ENCODE peak calls at places on chromosomes 12 and 14, in five cellular contexts. H is PC-3; Y is CD8-positive, alpha-beta T cell; S is cardiac muscle cell; Q is pancreas. L is an unnamed sample.

GRCh38 chr14:55026793-55027560 is at the start of the genes SOCS4 and WDHD1:
- DNase-seq in H (peak), Y (peak), S (peak), Q (peak), L (peak)

GRCh38 chr14:96902004-96902403 is 104.8 kb downstream of the VRK1 start:
- DNase-seq in H (no peak), Y (peak), S (no peak), Q (no peak), L (no peak)

GRCh38 chr12:120094485-120094884 is 22.1 kb downstream of the RAB35 start:
- DNase-seq in H (no peak), Y (no peak), S (no peak), Q (no peak), L (no peak)

GRCh38 chr12:125549171-125549570 is 483.9 kb downstream of the AACS start:
- DNase-seq in H (no peak), Y (no peak), S (no peak), Q (no peak), L (no peak)

GRCh38 chr14:48125654-48126053 is 450.2 kb upstream of the MDGA2 start:
- DNase-seq in H (no peak), Y (no peak), S (peak), Q (no peak), L (peak)

GRCh38 chr14:73785336-73785833 is 66.2 kb upstream of the PTGR2 start:
- DNase-seq in H (peak), Y (no peak), S (no peak), Q (peak), L (peak)

GRCh38 chr12:62604856-62605255 is 138.2 kb downstream of the MON2 start:
- DNase-seq in H (no peak), Y (no peak), S (no peak), Q (no peak), L (no peak)

GRCh38 chr12:39427360-39427808 is 15.5 kb downstream of the KIF21A start:
- DNase-seq in H (peak), Y (no peak), S (no peak), Q (no peak), L (no peak)

GRCh38 chr14:81710232-81710845 is 176.7 kb upstream of the SEL1L start:
- DNase-seq in H (peak), Y (no peak), S (peak), Q (no peak), L (peak)

GRCh38 chr12:18479266-18479665 is 217.9 kb downstream of the PIK3C2G start:
- DNase-seq in H (peak), Y (no peak), S (no peak), Q (no peak), L (no peak)

GRCh38 chr12:581321-581720 is 81.9 kb downstream of the NINJ2 start:
- DNase-seq in H (no peak), Y (no peak), S (no peak), Q (no peak), L (peak)

GRCh38 chr12:129776977-129777667 is 126.7 kb downstream of the TMEM132D start:
- DNase-seq in H (no peak), Y (no peak), S (no peak), Q (no peak), L (peak)

GRCh38 chr14:68973639-68974038 is 5.5 kb downstream of the ACTN1 start:
- DNase-seq in H (no peak), Y (no peak), S (no peak), Q (peak), L (no peak)

GRCh38 chr12:59937148-59937547 is 341.3 kb downstream of the SLC16A7 start:
- DNase-seq in H (no peak), Y (no peak), S (peak), Q (no peak), L (no peak)

GRCh38 chr14:69803753-69804152 is 6.7 kb upstream of the SLC10A1 start:
- DNase-seq in H (peak), Y (no peak), S (no peak), Q (no peak), L (no peak)

GRCh38 chr12:89893972-89894706 is 185.5 kb upstream of the ATP2B1 start:
- DNase-seq in H (peak), Y (no peak), S (no peak), Q (no peak), L (no peak)

GRCh38 chr14:93906341-93907329 is 20.5 kb upstream of the FAM181A start:
- DNase-seq in H (peak), Y (peak), S (peak), Q (peak), L (peak)

GRCh38 chr12:58443981-58444371 is 476.3 kb downstream of the LRIG3 start:
- DNase-seq in H (no peak), Y (no peak), S (no peak), Q (no peak), L (no peak)

GRCh38 chr14:65070710-65071033 is 31.6 kb downstream of the MAX start:
- DNase-seq in H (peak), Y (no peak), S (no peak), Q (peak), L (no peak)

GRCh38 chr12:13206560-13206897 is 10.0 kb downstream of the EMP1 start:
- DNase-seq in H (no peak), Y (no peak), S (no peak), Q (no peak), L (no peak)
- H3K27ac ChIP-seq in H (peak), Y (no peak), S (no peak), Q (no peak), L (no peak)

DNA sequence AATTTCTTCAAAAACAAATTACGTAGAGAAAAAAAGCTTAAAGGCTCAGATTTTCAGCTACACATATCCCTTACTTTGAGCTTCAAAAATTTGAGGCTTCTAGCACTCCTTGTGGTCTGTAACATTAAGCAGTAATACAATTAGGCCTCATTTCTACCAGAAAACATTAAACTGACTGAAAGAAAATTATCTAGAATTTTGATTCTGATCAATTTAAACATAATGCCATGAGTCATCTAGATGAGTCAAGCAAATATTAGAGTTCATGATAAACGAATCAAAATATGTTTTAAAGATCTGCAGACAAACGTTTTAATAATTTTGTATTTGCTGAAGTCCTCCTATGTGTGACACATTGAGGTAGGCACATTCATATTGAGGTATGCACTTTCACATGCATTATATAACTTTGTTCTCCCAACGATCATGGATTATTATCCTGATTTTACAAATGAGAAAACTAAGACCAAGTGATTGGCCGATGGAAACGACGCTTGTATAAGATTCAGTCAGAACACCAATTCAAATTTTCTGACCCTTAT is 4.3 kb downstream of the OSBPL8 start:
- DNase-seq in H (peak), Y (no peak), S (no peak), Q (no peak), L (no peak)
- TF ChIP-seq CTCF in H (peak), Y (no peak), S (peak), Q (no peak), L (peak)

GRCh38 chr12:105406497-105406896 is 76.0 kb downstream of the C12orf75 start:
- DNase-seq in H (no peak), Y (no peak), S (no peak), Q (no peak), L (peak)

GRCh38 chr12:105409286-105409685 is 78.8 kb downstream of the C12orf75 start:
- DNase-seq in H (no peak), Y (no peak), S (no peak), Q (no peak), L (no peak)

GRCh38 chr12:105414088-105414487 is 83.6 kb downstream of the C12orf75 start:
- DNase-seq in H (no peak), Y (no peak), S (no peak), Q (no peak), L (peak)

DNA sequence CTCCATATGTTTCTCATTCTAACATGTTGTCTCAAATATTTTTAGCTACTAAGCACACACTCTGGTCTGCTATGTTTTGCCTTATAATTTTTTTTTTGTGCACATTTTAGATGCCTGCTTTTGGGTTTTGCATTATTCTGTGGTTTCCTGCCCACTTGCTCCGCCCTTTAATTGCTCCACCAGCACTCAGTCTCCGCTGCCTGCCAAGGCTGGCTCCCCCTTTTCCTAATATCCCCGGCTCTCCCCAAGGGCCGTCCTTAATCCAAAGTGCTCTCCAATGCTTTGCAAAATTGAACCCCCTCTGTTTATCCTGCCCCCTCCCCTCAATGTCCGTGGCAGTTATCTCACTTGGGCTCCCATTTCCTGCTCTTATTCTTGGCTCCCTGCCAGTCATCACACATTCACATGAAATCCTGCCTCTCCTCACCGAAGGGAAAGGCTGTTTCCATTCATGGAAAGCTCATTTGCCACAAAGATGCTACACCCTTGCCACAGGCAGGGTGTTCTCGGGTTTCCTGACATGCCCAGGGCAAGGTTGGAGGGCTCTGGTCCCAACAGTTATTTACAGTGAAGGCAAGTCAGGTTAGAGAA is 79.5 kb downstream of the C12orf75 start:
- DNase-seq in H (no peak), Y (peak), S (peak), Q (no peak), L (peak)
- H3K27ac ChIP-seq in H (no peak), Y (no peak), S (no peak), Q (no peak), L (no peak)

DNA sequence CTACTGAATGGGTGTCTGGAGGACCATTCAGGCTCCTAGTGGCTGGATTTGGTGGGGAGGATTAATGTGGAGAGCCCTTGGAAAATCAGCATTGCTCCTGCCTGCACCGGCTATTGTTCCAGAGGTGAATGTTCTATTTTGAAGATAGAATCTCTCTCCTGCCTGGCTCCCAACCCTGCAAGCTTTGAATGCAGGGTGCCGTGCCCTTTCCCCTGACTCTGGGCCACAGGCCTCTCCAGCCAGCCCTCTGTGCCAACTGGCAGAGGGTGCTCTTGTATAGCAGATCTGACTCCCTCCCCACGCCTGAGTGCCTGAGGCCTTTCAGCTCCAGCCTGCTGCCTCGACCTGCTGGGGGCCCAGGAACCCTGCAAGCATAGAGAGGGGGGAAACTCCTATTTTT is 106.8 kb downstream of the TMEM260 start:
- DNase-seq in H (peak), Y (no peak), S (peak), Q (no peak), L (peak)
- TF ChIP-seq CTCF in H (peak), Y (no peak), S (no peak), Q (no peak), L (peak)

DNA sequence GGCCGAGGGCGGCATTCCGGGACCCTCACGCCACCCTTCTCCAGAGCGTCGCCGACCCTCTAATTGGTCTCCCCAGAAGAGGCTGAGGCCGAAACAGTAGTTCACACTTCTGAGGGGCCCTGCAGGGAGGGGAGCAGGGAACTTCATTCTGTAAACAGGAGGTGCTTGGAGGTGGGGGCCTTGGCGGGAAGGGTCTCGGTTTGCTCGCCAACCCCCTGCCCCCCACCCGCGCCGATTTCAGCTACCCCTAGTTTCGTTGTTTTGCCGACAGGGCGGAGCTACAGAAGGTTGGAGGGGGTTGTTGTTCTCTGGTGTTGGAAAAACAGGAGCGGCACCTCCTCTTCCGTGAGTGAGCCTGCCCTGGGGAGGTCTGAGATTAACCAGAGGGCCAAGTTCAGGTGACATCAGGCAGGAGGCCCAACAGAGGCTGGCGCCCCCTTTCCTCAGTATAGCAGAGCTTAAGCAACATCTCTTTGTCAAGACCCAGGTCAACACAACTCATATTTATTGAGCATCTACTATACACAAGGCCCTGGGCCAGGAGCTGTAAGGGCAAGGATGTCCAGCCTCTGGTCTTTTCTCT is 682 bp downstream of the ERBB3 start:
- DNase-seq in H (peak), Y (no peak), S (peak), Q (peak), L (peak)
- H3K27ac ChIP-seq in H (peak), Y (no peak), S (peak), Q (peak), L (no peak)

GRCh38 chr12:102511575-102511974 is 31.2 kb upstream of the IGF1 start:
- DNase-seq in H (no peak), Y (no peak), S (no peak), Q (no peak), L (no peak)

GRCh38 chr12:102513272-102513671 is 32.9 kb upstream of the IGF1 start:
- DNase-seq in H (no peak), Y (no peak), S (no peak), Q (no peak), L (no peak)

GRCh38 chr12:102512523-102512922 is 32.2 kb upstream of the IGF1 start:
- DNase-seq in H (no peak), Y (no peak), S (no peak), Q (no peak), L (no peak)

GRCh38 chr12:102514696-102515095 is 34.3 kb upstream of the IGF1 start:
- DNase-seq in H (no peak), Y (no peak), S (no peak), Q (no peak), L (no peak)

DNA sequence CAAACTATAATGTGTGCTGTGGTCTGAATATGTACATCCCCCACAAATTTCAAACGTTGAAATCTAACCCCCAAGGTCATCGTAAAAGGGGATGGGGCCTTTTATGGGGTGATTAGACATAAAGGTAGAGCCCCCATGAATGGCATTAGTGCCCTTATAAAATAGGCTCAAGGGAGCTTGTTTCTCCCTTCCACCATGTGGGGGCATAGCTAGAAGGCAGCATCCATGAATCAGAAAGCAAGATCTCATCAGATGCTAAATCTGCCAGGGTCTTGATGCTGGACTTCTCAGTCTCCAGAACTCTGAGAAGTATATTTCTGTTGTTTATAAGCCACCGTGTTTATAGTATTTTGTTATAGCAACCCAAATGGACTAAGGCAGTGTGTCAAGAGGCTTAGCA is 33.4 kb upstream of the IGF1 start:
- DNase-seq in H (no peak), Y (no peak), S (no peak), Q (no peak), L (peak)
- TF ChIP-seq CTCF in H (no peak), Y (no peak), S (no peak), Q (no peak), L (peak)

GRCh38 chr12:75722714-75723200 is 211.3 kb upstream of the KRR1 start:
- DNase-seq in H (peak), Y (peak), S (no peak), Q (no peak), L (no peak)

GRCh38 chr12:75727577-75727976 is 216.2 kb upstream of the KRR1 start:
- DNase-seq in H (no peak), Y (no peak), S (no peak), Q (no peak), L (peak)

GRCh38 chr12:75728826-75729225 is 217.4 kb upstream of the KRR1 start:
- DNase-seq in H (no peak), Y (no peak), S (no peak), Q (no peak), L (no peak)

GRCh38 chr12:75724913-75725312 is 213.5 kb upstream of the KRR1 start:
- DNase-seq in H (peak), Y (no peak), S (no peak), Q (no peak), L (no peak)

GRCh38 chr12:75725505-75726120 is 214.2 kb upstream of the KRR1 start:
- DNase-seq in H (peak), Y (no peak), S (no peak), Q (no peak), L (no peak)
- H3K27ac ChIP-seq in H (peak), Y (no peak), S (peak), Q (no peak), L (no peak)

DNA sequence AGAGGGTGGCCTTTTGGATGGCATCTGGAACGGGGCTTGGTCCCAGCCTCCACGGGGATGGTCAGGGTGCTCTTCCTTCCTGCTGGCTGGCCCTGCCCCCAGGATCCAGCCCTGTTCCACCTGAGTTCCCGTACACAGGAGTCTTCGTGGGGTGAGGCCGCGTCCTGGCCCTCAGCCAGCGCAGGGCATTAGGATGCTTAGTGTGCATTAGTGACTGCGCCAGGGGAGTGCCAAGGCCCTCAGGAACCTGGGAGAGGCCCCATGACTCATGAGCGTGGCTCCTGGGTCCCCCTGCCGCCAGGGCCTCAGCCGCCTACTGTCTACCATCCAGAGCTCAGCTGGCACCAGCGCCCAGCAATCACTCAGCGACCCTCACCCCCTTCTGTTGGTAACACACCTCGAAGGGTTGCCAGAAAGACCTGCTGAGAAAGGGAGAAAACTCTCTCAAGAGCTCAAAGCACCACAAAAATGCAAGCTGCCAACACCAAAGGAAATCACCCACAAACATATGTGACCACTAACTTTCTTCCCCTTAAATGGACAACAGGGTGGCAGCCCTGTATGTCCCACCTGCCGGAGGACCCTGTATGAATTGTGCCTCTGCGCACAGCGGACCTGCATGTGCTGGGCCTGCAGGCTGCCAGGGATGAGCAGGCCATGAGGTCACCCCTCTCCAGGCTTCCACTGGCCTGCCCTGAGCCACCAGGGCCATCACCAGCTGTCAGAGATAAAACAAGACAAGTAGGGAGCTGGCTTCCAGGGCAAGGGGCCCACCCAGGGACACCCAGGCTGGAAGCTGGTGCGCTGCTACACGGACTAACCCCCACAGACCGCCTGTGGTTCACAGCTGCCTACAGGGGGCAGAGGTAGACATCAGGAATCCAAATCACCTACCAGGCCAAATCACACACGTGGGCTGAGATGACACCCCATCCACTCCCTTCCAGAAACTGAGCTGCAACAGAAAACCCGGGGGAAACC is 28.7 kb downstream of the CCDC85C start:
- DNase-seq in H (peak), Y (no peak), S (peak), Q (peak), L (no peak)
- TF ChIP-seq CTCF in H (peak), Y (no peak), S (peak), Q (no peak), L (peak)

DNA sequence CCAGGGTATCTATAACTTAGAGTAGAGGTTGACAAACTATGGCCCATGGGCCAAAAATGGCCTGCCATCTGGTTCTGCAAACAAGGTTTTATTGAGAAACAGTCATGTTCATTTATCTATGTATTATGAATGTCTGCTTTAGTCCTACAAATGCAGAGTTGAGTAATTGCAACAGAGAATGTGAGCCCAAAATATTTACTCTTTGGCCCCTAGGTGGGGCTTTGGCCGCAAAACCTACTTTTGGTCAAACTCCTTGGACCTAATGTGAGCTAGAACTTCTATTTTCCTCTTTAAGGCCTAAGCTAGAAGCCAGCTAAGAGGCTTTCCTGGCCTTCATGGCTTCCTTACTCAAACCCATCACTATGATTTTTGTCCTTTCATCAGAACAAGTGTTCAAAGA is 379.1 kb downstream of the NELL2 start:
- DNase-seq in H (peak), Y (no peak), S (peak), Q (no peak), L (peak)
- H3K27ac ChIP-seq in H (no peak), Y (no peak), S (no peak), Q (no peak), L (no peak)

L was measured in endodermal cell.